ENCODE peak calls at places on chromosomes 3 and 15, in seven cellular contexts. M, Q, W, D, H, S and V are unnamed samples.

GRCh38 chr3:122936335-122936734 is 91.2 kb downstream of the SEMA5B start:
- DNase-seq in W (no peak), S (no peak), M (no peak), Q (no peak), H (no peak), D (no peak), V (no peak)

GRCh38 chr15:96595951-96596350 is 265.5 kb downstream of the NR2F2 start:
- DNase-seq in S (no peak), Q (no peak), W (no peak), M (no peak), H (no peak), D (no peak), V (no peak)

GRCh38 chr3:129620828-129621605 is 14.5 kb upstream of the PLXND1 start:
- DNase-seq in M (no peak), S (no peak), D (no peak), Q (no peak), W (no peak), H (no peak), V (no peak)

GRCh38 chr3:43960448-43960840 is 269.7 kb downstream of the ABHD5 start:
- DNase-seq in W (no peak), M (no peak), S (no peak), Q (no peak), D (no peak), H (no peak), V (no peak)

GRCh38 chr3:53577486-53577885 is 83.1 kb downstream of the CACNA1D start:
- DNase-seq in W (no peak), H (no peak), M (no peak), D (no peak), S (no peak), Q (no peak), V (no peak)

GRCh38 chr15:93428135-93428534 is 339.1 kb upstream of the RGMA start:
- DNase-seq in D (no peak), Q (no peak), S (no peak), W (no peak), H (no peak), M (peak), V (no peak)

GRCh38 chr15:98077186-98077585 is 116.7 kb downstream of the ARRDC4 start:
- DNase-seq in W (peak), S (no peak), M (no peak), Q (no peak), H (no peak), D (peak), V (no peak)

GRCh38 chr3:197305854-197306253 is 7.4 kb upstream of the DLG1 start:
- DNase-seq in Q (no peak), W (no peak), S (no peak), H (no peak), M (no peak), D (no peak), V (no peak)

GRCh38 chr3:127754411-127755304 is 67.7 kb downstream of the MGLL start:
- DNase-seq in D (no peak), W (no peak), M (no peak), H (peak), Q (no peak), S (no peak), V (no peak)

GRCh38 chr15:97410907-97411575 is 549.5 kb upstream of the ARRDC4 start:
- DNase-seq in S (no peak), M (no peak), H (no peak), Q (no peak), W (no peak), D (no peak), V (no peak)